ENCODE peak calls at places on chromosomes 12 and 14, in four cellular contexts. Q, K, D and V are unnamed samples.

GRCh38 chr12:11861155-11861863 is 209.4 kb upstream of the BCL2L14 start:
- DNase-seq in Q (no peak), K (no peak), D (no peak), V (no peak)

GRCh38 chr12:22312336-22312735 is 22.2 kb downstream of the ST8SIA1 start:
- DNase-seq in Q (peak), K (no peak), D (no peak), V (no peak)

GRCh38 chr12:109760930-109761630 is 47.5 kb downstream of the FAM222A start:
- DNase-seq in Q (no peak), K (no peak), D (peak), V (no peak)

GRCh38 chr14:27528328-27528727 is 930.5 kb upstream of the NOVA1 start:
- DNase-seq in Q (peak), K (no peak), D (no peak), V (peak)

GRCh38 chr12:39782026-39782545 is 162.5 kb upstream of the ABCD2 start:
- DNase-seq in Q (no peak), K (no peak), D (no peak), V (no peak)

GRCh38 chr14:74475678-74476077 is 17.4 kb downstream of the NPC2 start:
- DNase-seq in Q (peak), K (no peak), D (no peak), V (no peak)

GRCh38 chr12:72267974-72268373 is 4.2 kb upstream of the TRHDE start:
- DNase-seq in Q (peak), K (no peak), D (no peak), V (no peak)

GRCh38 chr12:76450690-76451089 is 102.5 kb upstream of the BBS10 start:
- DNase-seq in Q (peak), K (peak), D (no peak), V (no peak)

GRCh38 chr12:47394070-47394469 is 311.8 kb downstream of the RPAP3 start:
- DNase-seq in Q (no peak), K (no peak), D (no peak), V (no peak)

GRCh38 chr12:16796168-16796567 is 190.2 kb upstream of the LMO3 start:
- DNase-seq in Q (no peak), K (no peak), D (no peak), V (no peak)

GRCh38 chr12:49689236-49689635 is 18.0 kb downstream of the FMNL3 start:
- DNase-seq in Q (no peak), K (no peak), D (no peak), V (no peak)

GRCh38 chr12:59087077-59087673 is 166.9 kb upstream of the LRIG3 start:
- DNase-seq in Q (peak), K (no peak), D (no peak), V (no peak)

GRCh38 chr12:113772505-113773030 is 193.6 kb downstream of the RBM19 start:
- DNase-seq in Q (no peak), K (no peak), D (no peak), V (no peak)

GRCh38 chr12:52014567-52015392 is 8.0 kb downstream of the TAMALIN start:
- DNase-seq in Q (no peak), K (no peak), D (no peak), V (no peak)

GRCh38 chr12:114405449-114406271 is at the start of gene TBX5:
- DNase-seq in Q (peak), K (no peak), D (no peak), V (no peak)

GRCh38 chr14:37791384-37792036 is 196.1 kb downstream of the TTC6 start:
- DNase-seq in Q (no peak), K (no peak), D (no peak), V (no peak)

GRCh38 chr12:47165934-47166333 is 86.2 kb upstream of the AMIGO2 start:
- DNase-seq in Q (no peak), K (no peak), D (no peak), V (no peak)

GRCh38 chr12:87439990-87440827 is 589.0 kb downstream of the C12orf50 start:
- DNase-seq in Q (peak), K (peak), D (no peak), V (no peak)

GRCh38 chr14:65357091-65357490 is 55.4 kb upstream of the FUT8 start:
- DNase-seq in Q (no peak), K (no peak), D (no peak), V (no peak)

GRCh38 chr12:94202245-94203180 is 54.1 kb downstream of the PLXNC1 start:
- DNase-seq in Q (no peak), K (no peak), D (no peak), V (no peak)

GRCh38 chr14:95037273-95037672 is 120.1 kb downstream of the DICER1 start:
- DNase-seq in Q (no peak), K (no peak), D (peak), V (no peak)

GRCh38 chr12:26318661-26319068 is 123.3 kb downstream of the SSPN start:
- DNase-seq in Q (peak), K (peak), D (no peak), V (no peak)